ENCODE peak calls at places on chromosomes 4 and X, in eight cellular contexts. P is heart left ventricle, X is choroid plexus epithelial cell, T is neural progenitor cell, H is AG09319, O is IMR-90, J is left ventricle myocardium inferior, U is endothelial cell. D is an unnamed sample.

GRCh38 chrX:101191217-101191750 is 28.3 kb upstream of the DRP2 start:
- DNase-seq in P (peak), X (no peak), T (peak), H (no peak), O (no peak), J (peak), U (peak), D (no peak)

GRCh38 chr4:6032249-6033244 is 14.3 kb upstream of the C4orf50 start:
- DNase-seq in P (no peak), X (no peak), T (peak), H (no peak), O (no peak), J (no peak), U (no peak), D (no peak)

GRCh38 chr4:75916091-75916661 is 13.9 kb upstream of the PPEF2 start:
- DNase-seq in P (no peak), X (peak), T (peak), H (peak), O (peak), J (no peak), U (peak), D (no peak)

GRCh38 chrX:107579956-107580355 is 48.4 kb upstream of the PRPS1 start:
- DNase-seq in P (no peak), X (peak), T (no peak), H (no peak), O (peak), J (no peak), U (no peak), D (no peak)

GRCh38 chrX:88886908-88887307 is 139.9 kb downstream of the CPXCR1 start:
- DNase-seq in P (no peak), X (no peak), T (no peak), H (no peak), O (no peak), J (no peak), U (no peak), D (no peak)

GRCh38 chr4:106056914-106057313 is 161.6 kb downstream of the NPNT start:
- DNase-seq in P (no peak), X (no peak), T (peak), H (no peak), O (no peak), J (no peak), U (no peak), D (no peak)

GRCh38 chrX:154603438-154604430 is 15.3 kb downstream of the CTAG1B start:
- DNase-seq in P (no peak), X (peak), T (no peak), H (peak), O (peak), J (no peak), U (no peak), D (no peak)

GRCh38 chrX:83169683-83170082 is 338.4 kb upstream of the POU3F4 start:
- DNase-seq in P (no peak), X (no peak), T (no peak), H (no peak), O (no peak), J (no peak), U (no peak), D (no peak)

DNA sequence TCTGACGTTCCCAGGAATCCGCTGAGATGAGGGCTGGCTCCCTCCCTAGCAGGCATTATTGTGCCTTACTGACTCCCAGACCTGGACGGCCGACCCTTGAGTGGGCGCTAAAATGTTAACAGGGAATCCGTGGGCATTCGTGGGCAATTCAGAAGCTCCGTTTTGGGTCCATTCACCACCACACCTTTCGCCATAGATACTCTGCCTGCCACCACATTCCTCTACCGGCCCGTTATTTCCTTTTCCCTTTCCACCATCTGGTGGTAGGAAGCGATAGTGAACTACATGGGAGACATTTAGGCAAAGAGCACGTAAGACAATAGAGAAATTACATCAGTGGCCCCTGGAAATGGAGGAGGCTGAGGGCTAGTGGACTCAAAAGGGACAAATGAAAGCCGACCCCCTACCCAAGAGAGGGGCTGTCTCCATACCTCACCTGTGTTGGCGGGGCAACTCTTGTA is 1.0 kb upstream of the SH3KBP1 start:
- DNase-seq in P (peak), X (peak), T (peak), H (peak), O (peak), J (no peak), U (peak), D (no peak)
- TF ChIP-seq CTCF in P (peak), X (peak), T (peak), H (peak), O (peak), J (peak), U (no peak), D (no peak)

GRCh38 chrX:112731793-112732192 is 52.1 kb upstream of the LHFPL1 start:
- DNase-seq in P (no peak), X (peak), T (no peak), H (no peak), O (peak), J (no peak), U (no peak), D (no peak)
- TF ChIP-seq CTCF in P (peak), X (peak), T (peak), H (peak), O (peak), J (peak), U (no peak), D (no peak)

GRCh38 chr4:176646311-176646710 is 146.4 kb downstream of the VEGFC start:
- DNase-seq in P (no peak), X (no peak), T (no peak), H (no peak), O (no peak), J (no peak), U (no peak), D (no peak)

GRCh38 chr4:176641237-176641636 is 151.5 kb downstream of the VEGFC start:
- DNase-seq in P (no peak), X (no peak), T (no peak), H (no peak), O (peak), J (no peak), U (no peak), D (no peak)

GRCh38 chr4:176638992-176639391 is 153.7 kb downstream of the VEGFC start:
- DNase-seq in P (no peak), X (peak), T (no peak), H (no peak), O (peak), J (no peak), U (no peak), D (no peak)

GRCh38 chr4:176642472-176642871 is 150.2 kb downstream of the VEGFC start:
- DNase-seq in P (no peak), X (no peak), T (no peak), H (no peak), O (no peak), J (no peak), U (no peak), D (no peak)
- TF ChIP-seq CTCF in P (no peak), X (no peak), T (no peak), H (no peak), O (no peak), J (no peak), U (no peak), D (no peak)

DNA sequence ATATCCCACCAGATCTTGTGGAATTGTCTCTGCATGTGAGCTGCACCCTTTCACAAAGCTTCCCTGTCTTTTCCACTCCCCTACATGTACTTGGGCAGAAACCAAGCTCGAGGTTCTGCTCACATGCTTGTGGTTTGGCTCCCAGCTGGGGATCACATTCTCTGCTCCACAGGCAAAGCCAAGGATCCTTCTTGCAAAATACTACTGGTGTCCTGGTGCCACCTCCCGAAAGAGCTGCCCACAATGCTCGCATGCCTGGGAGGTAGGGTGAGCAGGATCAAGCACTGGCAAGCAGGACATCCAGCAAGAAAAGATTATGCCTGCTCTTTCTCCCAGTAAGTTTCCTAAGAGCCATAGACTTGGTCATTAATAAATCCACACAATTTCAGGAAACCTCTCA is 45.1 kb upstream of the PPARGC1A start:
- DNase-seq in P (peak), X (peak), T (no peak), H (peak), O (peak), J (peak), U (no peak), D (no peak)
- TF ChIP-seq CTCF in P (no peak), X (no peak), T (no peak), H (no peak), O (no peak), J (no peak), U (no peak), D (no peak)

GRCh38 chrX:123975180-123975579 is 13.7 kb downstream of the STAG2 start:
- DNase-seq in P (no peak), X (no peak), T (no peak), H (no peak), O (peak), J (no peak), U (no peak), D (no peak)

GRCh38 chrX:123971963-123972362 is 10.5 kb downstream of the STAG2 start:
- DNase-seq in P (no peak), X (peak), T (no peak), H (no peak), O (no peak), J (no peak), U (no peak), D (no peak)

GRCh38 chrX:123976671-123977316 is 15.3 kb downstream of the STAG2 start:
- DNase-seq in P (no peak), X (peak), T (no peak), H (no peak), O (peak), J (no peak), U (no peak), D (no peak)
- TF ChIP-seq CTCF in P (peak), X (peak), T (peak), H (peak), O (peak), J (peak), U (no peak), D (no peak)

DNA sequence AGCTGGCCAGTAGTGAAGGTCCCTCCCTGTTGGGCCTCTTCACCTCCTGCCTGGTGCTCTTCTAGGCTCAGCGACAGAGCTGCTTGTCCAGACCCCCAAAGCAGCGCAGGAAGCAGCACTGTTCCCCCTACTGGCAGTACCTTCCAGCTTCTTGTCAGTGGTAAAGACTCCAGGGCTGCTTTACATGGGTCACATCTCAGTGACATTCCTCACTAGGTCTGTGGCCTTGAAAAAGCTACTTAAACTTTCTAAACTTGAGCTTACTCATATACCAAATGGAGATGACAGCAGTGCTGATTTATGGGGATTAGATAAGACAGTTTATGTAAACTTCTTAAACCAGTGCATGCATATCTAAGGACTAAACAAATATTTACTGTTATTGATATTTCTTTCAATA is 117.3 kb downstream of the FAT4 start:
- DNase-seq in P (peak), X (peak), T (peak), H (no peak), O (peak), J (peak), U (peak), D (no peak)
- TF ChIP-seq CTCF in P (peak), X (peak), T (peak), H (peak), O (peak), J (peak), U (no peak), D (no peak)

GRCh38 chrX:109797311-109797975 is 64.4 kb upstream of the ACSL4 start:
- DNase-seq in P (no peak), X (no peak), T (no peak), H (no peak), O (no peak), J (no peak), U (no peak), D (no peak)
- TF ChIP-seq CTCF in P (no peak), X (no peak), T (no peak), H (no peak), O (no peak), J (no peak), U (no peak), D (no peak)

GRCh38 chrX:25601323-25601722 is 536.8 kb upstream of the MAGEB18 start:
- DNase-seq in P (no peak), X (no peak), T (no peak), H (no peak), O (no peak), J (no peak), U (no peak), D (no peak)

GRCh38 chrX:25599061-25599460 is 539.1 kb upstream of the MAGEB18 start:
- DNase-seq in P (no peak), X (no peak), T (no peak), H (no peak), O (no peak), J (no peak), U (no peak), D (no peak)

GRCh38 chrX:25597561-25597960 is 540.6 kb upstream of the MAGEB18 start:
- DNase-seq in P (no peak), X (peak), T (no peak), H (no peak), O (no peak), J (no peak), U (no peak), D (no peak)

GRCh38 chrX:25596881-25597280 is 541.3 kb upstream of the MAGEB18 start:
- DNase-seq in P (no peak), X (no peak), T (no peak), H (no peak), O (no peak), J (no peak), U (no peak), D (no peak)

GRCh38 chrX:25600776-25601175 is 537.4 kb upstream of the MAGEB18 start:
- DNase-seq in P (no peak), X (peak), T (no peak), H (no peak), O (peak), J (no peak), U (no peak), D (no peak)
- TF ChIP-seq CTCF in P (no peak), X (no peak), T (no peak), H (no peak), O (no peak), J (no peak), U (no peak), D (no peak)

DNA sequence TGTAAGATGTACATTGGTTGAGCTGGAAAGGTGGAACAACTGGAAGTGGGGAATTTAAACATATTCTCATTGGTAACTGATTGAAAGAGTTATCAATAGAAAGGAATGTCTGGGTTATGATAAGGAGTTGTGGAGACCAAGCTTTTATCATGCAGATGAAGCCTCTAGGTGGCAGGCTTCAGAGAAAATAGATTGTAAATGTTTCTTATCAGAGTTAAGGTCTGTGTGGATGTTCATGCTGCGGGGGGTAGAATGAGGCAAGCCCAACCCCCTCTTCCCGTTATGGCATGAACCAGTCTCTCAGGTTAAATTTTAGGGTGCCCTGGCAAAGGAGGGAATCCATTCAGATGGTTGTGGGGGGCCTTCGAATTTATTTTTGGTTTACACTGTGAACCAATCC is 16.0 kb downstream of the ARSD start:
- DNase-seq in P (no peak), X (no peak), T (no peak), H (no peak), O (no peak), J (no peak), U (no peak), D (no peak)
- TF ChIP-seq CTCF in P (no peak), X (peak), T (peak), H (no peak), O (no peak), J (no peak), U (no peak), D (no peak)

D was measured in omental fat pad.